ENCODE peak calls at places on chromosomes 16 and 17, in nine cellular contexts. Z is anterior cingulate cortex; W is heart left ventricle; Y is adipocyte; G is amniotic stem cell; A is A549; X is effector CD4-positive, alpha-beta T cell; F is GM12864; O is stimulated activated CD8-positive, alpha-beta memory T cell treated with anti-CD3 and anti-CD28 coated beads, Interleukin-7, amount 100 ng/mL, for 24 hours. S is an unnamed sample.

GRCh38 chr17:79792984-79793923 is 3.6 kb downstream of the CBX8 start:
- DNase-seq in O (no peak), Y (peak), A (peak), Z (no peak), G (peak), X (no peak), W (no peak), F (no peak), S (no peak)

GRCh38 chr16:65315004-65315398 is 193.1 kb upstream of the CDH11 start:
- DNase-seq in O (no peak), G (no peak), W (peak), Y (no peak), F (no peak), A (no peak), Z (no peak), X (no peak), S (no peak)

GRCh38 chr16:53504161-53504663 is 1.2 kb upstream of the AKTIP start:
- DNase-seq in O (no peak), Z (peak), X (peak), F (no peak), A (no peak), Y (peak), G (no peak), W (peak), S (no peak)

GRCh38 chr17:20916383-20916782 is 126.4 kb downstream of the USP22 start:
- DNase-seq in G (no peak), A (no peak), Z (no peak), Y (no peak), F (no peak), X (no peak), W (no peak), O (no peak), S (no peak)

GRCh38 chr17:12709063-12709462 is 43.4 kb downstream of the MYOCD start:
- DNase-seq in F (no peak), W (no peak), Y (no peak), A (no peak), G (no peak), O (no peak), Z (no peak), X (no peak), S (no peak)

GRCh38 chr17:60910415-60910814 is 232.8 kb downstream of the BCAS3 start:
- DNase-seq in O (no peak), G (no peak), F (no peak), Z (no peak), A (no peak), X (no peak), W (no peak), Y (no peak), S (no peak)

GRCh38 chr16:19830902-19831555 is 53.6 kb downstream of the GPRC5B start:
- DNase-seq in X (no peak), A (no peak), W (no peak), Y (no peak), O (no peak), G (no peak), Z (no peak), F (no peak), S (no peak)

GRCh38 chr16:54955757-54956156 is 25.1 kb downstream of the IRX5 start:
- DNase-seq in Z (no peak), X (no peak), A (no peak), W (no peak), G (no peak), O (no peak), Y (no peak), F (no peak), S (no peak)